ENCODE peak calls at places on chromosomes 13 and 19, in ten cellular contexts. One of them, this sample, is unnamed.

GRCh38 chr19:35722897-35723296 is 5.1 kb downstream of the KMT2B start:
- DNase-seq in mesenchymal stem cell: no peak
- DNase-seq in astrocyte: no peak
- DNase-seq in IMR-90: no peak
- DNase-seq in GM23248: no peak
- DNase-seq in mesendoderm: no peak
- DNase-seq in kidney: peak
- DNase-seq in neuronal stem cell: no peak
- DNase-seq in PC-3: no peak
- DNase-seq in fibroblast of lung: no peak
- DNase-seq in this sample: no peak

GRCh38 chr19:29121684-29122083 is 91.3 kb downstream of the UQCRFS1 start:
- DNase-seq in PC-3: no peak
- DNase-seq in GM23248: peak
- DNase-seq in fibroblast of lung: no peak
- DNase-seq in mesenchymal stem cell: no peak
- DNase-seq in astrocyte: no peak
- DNase-seq in IMR-90: no peak
- DNase-seq in mesendoderm: peak
- DNase-seq in kidney: no peak
- DNase-seq in neuronal stem cell: no peak
- DNase-seq in this sample: peak

GRCh38 chr19:45638930-45639729 is at the start of gene EML2:
- DNase-seq in mesendoderm: peak
- DNase-seq in GM23248: peak
- DNase-seq in kidney: peak
- DNase-seq in mesenchymal stem cell: peak
- DNase-seq in IMR-90: no peak
- DNase-seq in fibroblast of lung: peak
- DNase-seq in PC-3: peak
- DNase-seq in astrocyte: peak
- DNase-seq in neuronal stem cell: peak
- DNase-seq in this sample: peak

GRCh38 chr19:50458396-50459066 is 17.8 kb upstream of the EMC10 start:
- DNase-seq in astrocyte: no peak
- DNase-seq in mesendoderm: no peak
- DNase-seq in fibroblast of lung: no peak
- DNase-seq in neuronal stem cell: no peak
- DNase-seq in IMR-90: peak
- DNase-seq in kidney: no peak
- DNase-seq in PC-3: no peak
- DNase-seq in mesenchymal stem cell: no peak
- DNase-seq in GM23248: peak
- DNase-seq in this sample: no peak

GRCh38 chr19:15378529-15379082 is 981 bp downstream of the AKAP8 start:
- DNase-seq in astrocyte: peak
- DNase-seq in kidney: peak
- DNase-seq in neuronal stem cell: peak
- DNase-seq in GM23248: peak
- DNase-seq in PC-3: peak
- DNase-seq in mesenchymal stem cell: peak
- DNase-seq in IMR-90: peak
- DNase-seq in fibroblast of lung: peak
- DNase-seq in mesendoderm: peak
- DNase-seq in this sample: peak

GRCh38 chr19:19274146-19274545 is 1.0 kb upstream of the TM6SF2 start:
- DNase-seq in neuronal stem cell: no peak
- DNase-seq in PC-3: no peak
- DNase-seq in mesendoderm: no peak
- DNase-seq in astrocyte: no peak
- DNase-seq in GM23248: no peak
- DNase-seq in fibroblast of lung: no peak
- DNase-seq in IMR-90: no peak
- DNase-seq in mesenchymal stem cell: no peak
- DNase-seq in kidney: no peak
- DNase-seq in this sample: no peak

GRCh38 chr13:112453207-112453829 is 77.2 kb downstream of the SPACA7 start:
- DNase-seq in kidney: no peak
- DNase-seq in mesenchymal stem cell: no peak
- DNase-seq in astrocyte: no peak
- DNase-seq in IMR-90: no peak
- DNase-seq in GM23248: no peak
- DNase-seq in neuronal stem cell: no peak
- DNase-seq in mesendoderm: no peak
- DNase-seq in PC-3: no peak
- DNase-seq in fibroblast of lung: no peak
- DNase-seq in this sample: no peak

GRCh38 chr13:47798906-47799305 is 202.2 kb downstream of the SUCLA2 start:
- DNase-seq in kidney: no peak
- DNase-seq in fibroblast of lung: peak
- DNase-seq in neuronal stem cell: no peak
- DNase-seq in astrocyte: no peak
- DNase-seq in PC-3: peak
- DNase-seq in mesendoderm: peak
- DNase-seq in GM23248: peak
- DNase-seq in IMR-90: peak
- DNase-seq in mesenchymal stem cell: peak
- DNase-seq in this sample: no peak

GRCh38 chr13:81116461-81117282 is 775.7 kb upstream of the SPRY2 start:
- DNase-seq in PC-3: no peak
- DNase-seq in fibroblast of lung: no peak
- DNase-seq in astrocyte: no peak
- DNase-seq in kidney: no peak
- DNase-seq in mesenchymal stem cell: peak
- DNase-seq in mesendoderm: no peak
- DNase-seq in neuronal stem cell: no peak
- DNase-seq in IMR-90: no peak
- DNase-seq in GM23248: no peak
- DNase-seq in this sample: no peak

GRCh38 chr19:1067341-1068103 is 555 bp downstream of the ARHGAP45 start:
- DNase-seq in kidney: peak
- DNase-seq in IMR-90: no peak
- DNase-seq in PC-3: no peak
- DNase-seq in mesenchymal stem cell: no peak
- DNase-seq in GM23248: no peak
- DNase-seq in fibroblast of lung: no peak
- DNase-seq in neuronal stem cell: no peak
- DNase-seq in mesendoderm: no peak
- DNase-seq in astrocyte: no peak
- DNase-seq in this sample: peak

GRCh38 chr19:8722032-8722431 is 598 bp downstream of the OR2Z1 start:
- DNase-seq in mesendoderm: no peak
- DNase-seq in PC-3: no peak
- DNase-seq in neuronal stem cell: no peak
- DNase-seq in mesenchymal stem cell: no peak
- DNase-seq in IMR-90: no peak
- DNase-seq in fibroblast of lung: no peak
- DNase-seq in astrocyte: no peak
- DNase-seq in GM23248: no peak
- DNase-seq in kidney: no peak
- DNase-seq in this sample: no peak

GRCh38 chr19:41395355-41395754 is 1.8 kb downstream of the EXOSC5 start:
- DNase-seq in mesendoderm: no peak
- DNase-seq in fibroblast of lung: no peak
- DNase-seq in IMR-90: no peak
- DNase-seq in mesenchymal stem cell: no peak
- DNase-seq in kidney: no peak
- DNase-seq in GM23248: no peak
- DNase-seq in PC-3: no peak
- DNase-seq in neuronal stem cell: no peak
- DNase-seq in astrocyte: no peak
- DNase-seq in this sample: no peak
- H3K9ac ChIP-seq in mesendoderm: no peak
- H3K9ac ChIP-seq in fibroblast of lung: no peak
- H3K9ac ChIP-seq in IMR-90: no peak
- H3K9ac ChIP-seq in mesenchymal stem cell: no peak
- H3K9ac ChIP-seq in kidney: no peak
- H3K9ac ChIP-seq in GM23248: no peak
- H3K9ac ChIP-seq in PC-3: no peak
- H3K9ac ChIP-seq in neuronal stem cell: no peak
- H3K9ac ChIP-seq in astrocyte: no peak
- H3K9ac ChIP-seq in this sample: no peak

GRCh38 chr19:4409123-4409933 is 6.9 kb downstream of the CHAF1A start:
- DNase-seq in kidney: no peak
- DNase-seq in GM23248: no peak
- DNase-seq in IMR-90: no peak
- DNase-seq in mesendoderm: peak
- DNase-seq in PC-3: no peak
- DNase-seq in neuronal stem cell: no peak
- DNase-seq in astrocyte: no peak
- DNase-seq in mesenchymal stem cell: no peak
- DNase-seq in fibroblast of lung: no peak
- DNase-seq in this sample: no peak
- H3K9ac ChIP-seq in kidney: no peak
- H3K9ac ChIP-seq in GM23248: no peak
- H3K9ac ChIP-seq in IMR-90: no peak
- H3K9ac ChIP-seq in mesendoderm: peak
- H3K9ac ChIP-seq in PC-3: no peak
- H3K9ac ChIP-seq in neuronal stem cell: no peak
- H3K9ac ChIP-seq in astrocyte: no peak
- H3K9ac ChIP-seq in mesenchymal stem cell: no peak
- H3K9ac ChIP-seq in fibroblast of lung: no peak
- H3K9ac ChIP-seq in this sample: no peak

DNA sequence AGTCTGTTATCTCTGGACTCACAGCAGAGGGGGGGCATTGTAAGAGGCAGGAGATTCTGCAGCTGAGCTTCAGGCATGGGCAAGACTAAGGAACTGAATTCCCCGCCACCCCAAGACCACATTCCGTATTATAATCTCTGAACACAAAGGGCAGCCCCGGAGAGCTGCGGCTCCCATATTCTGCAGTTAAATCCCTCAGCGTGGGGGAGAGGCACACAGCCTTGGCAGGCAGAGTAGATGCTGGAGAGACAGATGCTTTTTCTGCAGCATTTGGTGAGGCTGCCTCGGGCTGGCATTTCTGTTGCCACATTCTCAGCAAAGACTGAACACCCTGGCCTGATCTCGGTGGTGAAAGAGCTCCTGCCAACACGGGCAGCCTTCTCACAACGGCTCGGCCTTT is 12.9 kb downstream of the CHAF1A start:
- DNase-seq in mesenchymal stem cell: no peak
- DNase-seq in astrocyte: no peak
- DNase-seq in PC-3: no peak
- DNase-seq in fibroblast of lung: peak
- DNase-seq in IMR-90: no peak
- DNase-seq in GM23248: peak
- DNase-seq in mesendoderm: peak
- DNase-seq in neuronal stem cell: no peak
- DNase-seq in kidney: no peak
- DNase-seq in this sample: no peak
- H3K9ac ChIP-seq in mesenchymal stem cell: peak
- H3K9ac ChIP-seq in astrocyte: no peak
- H3K9ac ChIP-seq in PC-3: no peak
- H3K9ac ChIP-seq in fibroblast of lung: no peak
- H3K9ac ChIP-seq in IMR-90: peak
- H3K9ac ChIP-seq in GM23248: peak
- H3K9ac ChIP-seq in mesendoderm: peak
- H3K9ac ChIP-seq in neuronal stem cell: no peak
- H3K9ac ChIP-seq in kidney: no peak
- H3K9ac ChIP-seq in this sample: no peak

GRCh38 chr19:3035542-3036118 is 6.5 kb upstream of the TLE2 start:
- DNase-seq in GM23248: peak
- DNase-seq in IMR-90: peak
- DNase-seq in astrocyte: peak
- DNase-seq in fibroblast of lung: peak
- DNase-seq in kidney: peak
- DNase-seq in mesendoderm: peak
- DNase-seq in neuronal stem cell: peak
- DNase-seq in mesenchymal stem cell: peak
- DNase-seq in PC-3: peak
- DNase-seq in this sample: peak
- H3K9ac ChIP-seq in GM23248: peak
- H3K9ac ChIP-seq in IMR-90: peak
- H3K9ac ChIP-seq in astrocyte: peak
- H3K9ac ChIP-seq in fibroblast of lung: no peak
- H3K9ac ChIP-seq in kidney: no peak
- H3K9ac ChIP-seq in mesendoderm: peak
- H3K9ac ChIP-seq in neuronal stem cell: no peak
- H3K9ac ChIP-seq in mesenchymal stem cell: peak
- H3K9ac ChIP-seq in PC-3: peak
- H3K9ac ChIP-seq in this sample: no peak

GRCh38 chr19:39411006-39411831 is 1.2 kb upstream of the PLEKHG2 start:
- DNase-seq in fibroblast of lung: peak
- DNase-seq in mesendoderm: peak
- DNase-seq in neuronal stem cell: no peak
- DNase-seq in mesenchymal stem cell: peak
- DNase-seq in PC-3: no peak
- DNase-seq in astrocyte: no peak
- DNase-seq in IMR-90: peak
- DNase-seq in GM23248: peak
- DNase-seq in kidney: no peak
- DNase-seq in this sample: no peak
- H3K9ac ChIP-seq in fibroblast of lung: peak
- H3K9ac ChIP-seq in mesendoderm: peak
- H3K9ac ChIP-seq in neuronal stem cell: no peak
- H3K9ac ChIP-seq in mesenchymal stem cell: peak
- H3K9ac ChIP-seq in PC-3: peak
- H3K9ac ChIP-seq in astrocyte: peak
- H3K9ac ChIP-seq in IMR-90: peak
- H3K9ac ChIP-seq in GM23248: peak
- H3K9ac ChIP-seq in kidney: peak
- H3K9ac ChIP-seq in this sample: no peak

GRCh38 chr19:11138659-11139526 is 16.7 kb downstream of the SPC24 start:
- DNase-seq in neuronal stem cell: peak
- DNase-seq in IMR-90: peak
- DNase-seq in PC-3: peak
- DNase-seq in mesenchymal stem cell: peak
- DNase-seq in GM23248: peak
- DNase-seq in fibroblast of lung: peak
- DNase-seq in kidney: peak
- DNase-seq in astrocyte: peak
- DNase-seq in mesendoderm: peak
- DNase-seq in this sample: peak
- H3K9ac ChIP-seq in neuronal stem cell: peak
- H3K9ac ChIP-seq in IMR-90: peak
- H3K9ac ChIP-seq in PC-3: peak
- H3K9ac ChIP-seq in mesenchymal stem cell: peak
- H3K9ac ChIP-seq in GM23248: peak
- H3K9ac ChIP-seq in fibroblast of lung: peak
- H3K9ac ChIP-seq in kidney: no peak
- H3K9ac ChIP-seq in astrocyte: peak
- H3K9ac ChIP-seq in mesendoderm: peak
- H3K9ac ChIP-seq in this sample: no peak

DNA sequence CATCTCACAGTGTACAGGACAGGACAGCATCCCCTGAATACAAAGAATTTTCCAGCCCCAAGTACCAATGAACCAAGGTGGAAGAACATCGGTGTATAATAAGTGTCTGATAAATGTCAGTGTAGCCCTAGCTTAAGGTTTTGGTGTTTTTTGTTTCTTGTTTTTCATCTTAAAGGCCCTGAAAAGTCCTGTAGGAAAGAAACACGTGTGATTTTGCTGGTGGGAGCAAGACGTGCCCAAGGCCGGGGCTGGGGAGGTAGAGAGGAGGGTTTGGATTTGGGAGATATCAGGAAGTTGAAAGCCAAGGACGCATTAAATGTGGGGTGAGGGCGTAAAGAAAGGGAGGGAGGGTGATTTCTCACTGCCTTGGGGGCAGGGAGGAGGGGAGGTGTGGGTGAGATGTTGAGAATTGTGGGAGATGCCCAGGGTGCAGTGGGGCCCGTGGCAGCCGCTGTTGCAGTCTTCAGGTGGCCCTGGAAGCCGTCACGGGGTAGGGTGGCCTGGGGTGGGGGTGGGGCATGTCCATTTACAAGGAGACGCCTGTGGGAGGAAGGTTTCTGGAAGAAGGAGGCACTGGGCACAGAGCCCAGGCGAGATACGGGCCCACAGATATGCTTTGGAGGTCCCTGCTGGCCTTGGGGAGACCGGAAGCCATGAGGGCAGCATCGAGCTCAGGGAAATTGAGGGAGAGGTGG is 6.7 kb downstream of the CAMSAP3 start:
- DNase-seq in PC-3: no peak
- DNase-seq in mesendoderm: no peak
- DNase-seq in mesenchymal stem cell: no peak
- DNase-seq in kidney: no peak
- DNase-seq in astrocyte: no peak
- DNase-seq in IMR-90: no peak
- DNase-seq in fibroblast of lung: no peak
- DNase-seq in neuronal stem cell: no peak
- DNase-seq in GM23248: no peak
- DNase-seq in this sample: no peak
- H3K9ac ChIP-seq in PC-3: no peak
- H3K9ac ChIP-seq in mesendoderm: no peak
- H3K9ac ChIP-seq in mesenchymal stem cell: no peak
- H3K9ac ChIP-seq in kidney: no peak
- H3K9ac ChIP-seq in astrocyte: no peak
- H3K9ac ChIP-seq in IMR-90: no peak
- H3K9ac ChIP-seq in fibroblast of lung: no peak
- H3K9ac ChIP-seq in neuronal stem cell: no peak
- H3K9ac ChIP-seq in GM23248: no peak
- H3K9ac ChIP-seq in this sample: no peak

This sample was measured in trophoblast cell.